ENCODE peak calls at places on chromosomes 16 and 17, in five cellular contexts. T, H, O, K and V are unnamed samples.

GRCh38 chr17:64240741-64241347 is 22.2 kb downstream of the TEX2 start:
- DNase-seq in K (no peak), H (peak; percentile 78), O (no peak), T (no peak), V (peak; percentile 43)

GRCh38 chr17:44083250-44083849 is 12.8 kb downstream of the G6PC3 start:
- DNase-seq in O (no peak), H (no peak), K (no peak), T (no peak), V (no peak)

GRCh38 chr17:3043737-3044365 is 19.6 kb downstream of the OR1D5 start:
- DNase-seq in T (peak; percentile 73), K (no peak), H (no peak), O (peak; percentile 37), V (no peak)

GRCh38 chr16:83272843-83273242 is 534.9 kb upstream of the HSBP1 start:
- DNase-seq in H (no peak), K (no peak), O (no peak), T (no peak), V (no peak)

GRCh38 chr17:41251261-41251660 is 1.8 kb downstream of the KRTAP9-4 start:
- DNase-seq in H (no peak), T (no peak), O (no peak), K (no peak), V (no peak)

GRCh38 chr17:52721932-52722331 is 563.4 kb upstream of the CA10 start:
- DNase-seq in T (no peak), H (no peak), K (no peak), O (no peak), V (no peak)

GRCh38 chr16:57988929-57989328 is 11.5 kb downstream of the ZNF319 start:
- DNase-seq in K (no peak), T (no peak), O (no peak), H (no peak), V (no peak)

GRCh38 chr16:84194470-84195200 is 3.7 kb downstream of the ADAD2 start:
- DNase-seq in O (no peak), K (no peak), H (no peak), T (no peak), V (no peak)

GRCh38 chr17:30363715-30364202 is 15.0 kb upstream of the CPD start:
- DNase-seq in O (no peak), H (no peak), K (no peak), T (no peak), V (no peak)

GRCh38 chr16:48862087-48862532 is 252.1 kb upstream of the N4BP1 start:
- DNase-seq in O (no peak), T (peak; percentile 46), H (peak; percentile 16), K (no peak), V (no peak)

GRCh38 chr16:5516115-5516514 is 418.5 kb upstream of the EEF2KMT start:
- DNase-seq in K (no peak), T (no peak), H (no peak), O (no peak), V (no peak)

GRCh38 chr16:14341324-14342225 is 270.5 kb downstream of the MRTFB start:
- DNase-seq in T (no peak), K (no peak), H (no peak), O (no peak), V (no peak)

GRCh38 chr17:42617956-42618431 is 8.5 kb downstream of the TUBG1 start:
- DNase-seq in T (peak; percentile 49), H (no peak), K (no peak), O (no peak), V (peak; percentile 32)

GRCh38 chr16:71542377-71542776 is 16.2 kb downstream of the CHST4 start:
- DNase-seq in H (no peak), K (no peak), T (peak; percentile 89), O (peak; percentile 61), V (peak; percentile 67)

GRCh38 chr17:17139972-17140589 is 66.1 kb downstream of the PLD6 start:
- DNase-seq in O (no peak), T (no peak), H (no peak), K (no peak), V (no peak)

GRCh38 chr17:15388356-15389046 is 47.1 kb upstream of the TEKT3 start:
- DNase-seq in H (no peak), O (no peak), T (no peak), K (no peak), V (no peak)

GRCh38 chr16:75160386-75160785 is 12.1 kb downstream of the ZFP1 start:
- DNase-seq in K (no peak), H (no peak), T (no peak), O (no peak), V (no peak)

GRCh38 chr17:31254654-31255053 is 42.4 kb downstream of the OMG start:
- DNase-seq in O (no peak), H (no peak), T (no peak), K (no peak), V (no peak)

GRCh38 chr17:29576214-29577008 is 7.9 kb downstream of the TP53I13 start:
- DNase-seq in K (no peak), H (peak; percentile 17), O (no peak), T (no peak), V (peak; percentile 7)

GRCh38 chr17:79294459-79295071 is 219.9 kb downstream of the ENGASE start:
- DNase-seq in H (peak; percentile 56), K (no peak), O (peak; percentile 60), T (peak; percentile 95), V (peak; percentile 66)

GRCh38 chr17:49108318-49108717 is 24.3 kb upstream of the B4GALNT2 start:
- DNase-seq in K (no peak), H (no peak), T (no peak), O (no peak), V (peak; percentile 35)

GRCh38 chr17:59838196-59838911 is 54.4 kb downstream of the TUBD1 start:
- DNase-seq in T (no peak), K (no peak), H (no peak), O (no peak), V (peak; percentile 40)

GRCh38 chr17:41474863-41475262 is 6.1 kb downstream of the KRT35 start:
- DNase-seq in T (no peak), H (no peak), K (no peak), O (no peak), V (no peak)

GRCh38 chr16:11129378-11129781 is 126.6 kb downstream of the SOCS1 start:
- DNase-seq in H (no peak), K (no peak), O (no peak), T (no peak), V (no peak)

GRCh38 chr16:5768445-5768844 is 670.9 kb upstream of the EEF2KMT start:
- DNase-seq in O (no peak), T (no peak), K (no peak), H (no peak), V (no peak)

GRCh38 chr17:3968886-3969524 is 4.8 kb upstream of the ATP2A3 start:
- DNase-seq in K (no peak), T (no peak), O (no peak), H (no peak), V (no peak)

GRCh38 chr16:27774779-27775178 is 224.8 kb downstream of the KATNIP start:
- DNase-seq in T (no peak), H (no peak), K (no peak), O (peak; percentile 37), V (no peak)

GRCh38 chr17:62681061-62681938 is 53.8 kb downstream of the MRC2 start:
- DNase-seq in K (no peak), H (no peak), T (no peak), O (no peak), V (no peak)

GRCh38 chr17:45384047-45384799 is 48.4 kb downstream of the ARHGAP27 start:
- DNase-seq in T (no peak), K (no peak), O (no peak), H (no peak), V (no peak)

GRCh38 chr16:81493755-81494433 is 49.3 kb downstream of the CMIP start:
- DNase-seq in T (no peak), O (peak; percentile 90), K (no peak), H (no peak), V (peak; percentile 94)

GRCh38 chr17:313911-314613 is 38.5 kb downstream of the RPH3AL start:
- DNase-seq in H (no peak), O (no peak), T (no peak), K (no peak), V (no peak)

GRCh38 chr17:27088767-27089078 is 205.2 kb upstream of the WSB1 start:
- DNase-seq in K (no peak), O (no peak), T (no peak), H (no peak), V (no peak)

GRCh38 chr17:27087935-27088766 is 205.8 kb upstream of the WSB1 start:
- DNase-seq in T (no peak), H (no peak), K (no peak), O (no peak), V (no peak)

GRCh38 chr17:27085517-27085916 is 208.4 kb upstream of the WSB1 start:
- DNase-seq in O (no peak), T (no peak), H (no peak), K (no peak), V (no peak)

GRCh38 chr17:27083408-27084185 is 210.3 kb upstream of the WSB1 start:
- DNase-seq in H (no peak), T (no peak), K (no peak), O (no peak), V (no peak)

DNA sequence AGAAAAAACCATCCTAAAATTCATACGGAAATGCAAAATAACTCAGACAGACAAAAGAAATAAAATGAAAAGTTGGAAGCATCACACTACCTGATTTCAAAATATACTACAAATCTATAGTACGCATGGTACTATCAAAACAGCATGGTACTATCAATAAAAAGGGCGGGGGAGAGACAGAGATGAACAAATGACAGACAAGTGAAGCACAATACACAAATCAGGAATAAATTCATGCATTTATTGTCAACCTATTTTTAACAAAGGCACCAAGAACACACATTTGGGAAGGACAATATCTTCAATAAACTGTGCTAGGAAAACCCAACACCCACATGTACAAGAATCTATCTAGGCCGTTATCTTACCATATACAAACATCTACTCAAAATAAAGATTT is 207.4 kb upstream of the WSB1 start:
- DNase-seq in T (no peak), H (no peak), K (no peak), O (no peak), V (no peak)
- TF ChIP-seq POLR2A in T (no peak), H (no peak), K (no peak), O (no peak), V (no peak)

GRCh38 chr17:81901167-81902022 is 643 bp upstream of the NPB start:
- DNase-seq in O (peak; percentile 49), K (no peak), H (no peak), T (no peak), V (no peak)
- TF ChIP-seq POLR2A in O (no peak), K (no peak), H (no peak), T (no peak), V (no peak)

GRCh38 chr17:81246343-81246670 is 7.2 kb downstream of the NDUFAF8 start:
- DNase-seq in O (no peak), T (no peak), H (no peak), K (no peak), V (no peak)
- TF ChIP-seq POLR2A in O (no peak), T (no peak), H (no peak), K (no peak), V (no peak)

GRCh38 chr17:10698116-10698818 is 873 bp downstream of the ADPRM start:
- DNase-seq in K (no peak), T (no peak), O (no peak), H (no peak), V (no peak)
- TF ChIP-seq POLR2A in K (no peak), T (peak; percentile 29), O (no peak), H (no peak), V (no peak)